ENCODE peak calls at places on chromosomes 3 and 15, in four cellular contexts. N is CD8-positive, alpha-beta memory T cell; E is upper lobe of right lung; V is astrocyte. D is an unnamed sample. For H3K4me1, the result is how much of the 10 kb centered on the place peaks cover.

GRCh38 chr15:64348455-64348854 is 7.5 kb downstream of the CSNK1G1 start:
- DNase-seq in N (no peak), V (peak), E (no peak), D (no peak)

GRCh38 chr3:123084738-123085237 is 18.0 kb downstream of the PDIA5 start:
- DNase-seq in E (no peak), N (no peak), V (no peak), D (peak)

GRCh38 chr15:91982401-91982800 is 128.9 kb downstream of the SLCO3A1 start:
- DNase-seq in V (no peak), E (no peak), N (no peak), D (no peak)

GRCh38 chr3:32681811-32682210 is 3.2 kb upstream of the CNOT10 start:
- DNase-seq in E (no peak), V (no peak), N (no peak), D (no peak)

GRCh38 chr15:89457086-89457485 is 39.3 kb downstream of the RHCG start:
- DNase-seq in E (no peak), N (no peak), V (no peak), D (no peak)

GRCh38 chr15:29734917-29735572 is 87.2 kb downstream of the TJP1 start:
- DNase-seq in N (no peak), V (peak), E (no peak), D (no peak)

GRCh38 chr15:68415501-68416157 is 16.3 kb downstream of the ITGA11 start:
- DNase-seq in V (no peak), E (no peak), N (no peak), D (no peak)

GRCh38 chr3:108091498-108092259 is 848 bp upstream of the CD47 start:
- DNase-seq in E (no peak), N (peak), V (peak), D (no peak)

GRCh38 chr15:52559583-52559982 is 9.2 kb downstream of the ARPP19 start:
- DNase-seq in E (no peak), V (peak), N (no peak), D (no peak)

GRCh38 chr15:61715082-61715481 is 345.2 kb downstream of the VPS13C start:
- DNase-seq in E (no peak), V (peak), N (no peak), D (peak)

GRCh38 chr15:90862964-90863721 is 5.2 kb upstream of the FURIN start:
- DNase-seq in E (peak), N (no peak), V (no peak), D (peak)

DNA sequence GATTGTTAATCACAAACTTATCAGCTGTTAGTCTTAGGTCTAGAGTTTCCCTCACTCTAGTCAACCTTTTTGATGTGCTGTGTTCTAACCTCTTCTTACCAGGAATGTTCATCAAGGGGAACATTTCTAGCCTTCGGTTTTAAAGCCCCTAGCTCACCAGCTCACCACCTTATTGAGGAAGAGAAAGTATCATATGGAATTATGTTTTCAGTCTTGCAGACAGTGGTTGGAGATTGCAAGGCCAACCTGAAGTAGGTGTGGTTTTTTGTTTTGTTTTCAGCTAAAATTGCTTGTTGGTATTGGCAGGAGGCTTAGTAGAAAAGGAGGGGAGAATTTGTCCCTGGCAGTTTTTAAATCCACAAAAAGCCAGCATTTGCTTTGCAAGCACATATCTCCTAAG is 48.4 kb upstream of the CCDC80 start:
- DNase-seq in N (no peak), V (no peak), E (no peak), D (no peak)
- H3K4me1 ChIP-seq in N (under half), V (under half), E (under half), D (under half)

DNA sequence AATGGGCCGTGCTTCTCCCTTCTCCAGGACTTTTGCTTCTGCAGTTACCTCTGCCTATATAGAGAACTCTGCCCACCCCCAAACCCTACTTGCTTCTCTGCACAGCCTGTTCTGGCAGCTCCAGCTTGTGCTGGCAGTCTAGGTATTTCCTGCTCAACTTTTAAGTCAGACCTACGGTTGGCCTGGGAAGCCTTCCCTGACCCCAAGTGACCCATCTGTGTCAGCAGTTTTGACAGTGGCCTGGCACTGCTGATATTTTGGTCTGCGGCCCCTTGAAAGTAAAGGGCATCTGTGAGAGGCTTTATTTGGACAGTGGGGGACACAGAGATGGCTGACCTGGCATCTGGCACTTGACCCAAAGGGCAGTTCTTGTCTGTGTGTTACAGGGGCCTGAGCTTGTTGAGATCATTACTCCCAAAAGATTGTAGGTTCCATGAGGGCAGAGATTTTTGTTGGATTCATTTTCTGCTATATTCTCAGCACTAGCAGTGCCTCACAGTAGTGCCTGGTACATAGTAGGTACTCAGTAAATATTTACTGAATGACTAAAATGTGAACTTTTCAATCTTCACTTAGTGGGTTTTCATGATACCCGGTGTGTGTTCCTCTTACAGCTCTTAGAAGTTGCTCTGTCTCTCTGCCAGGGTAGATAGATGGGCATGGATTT is 55.2 kb upstream of the TRAK1 start:
- DNase-seq in V (no peak), E (no peak), N (no peak), D (peak)
- H3K4me1 ChIP-seq in V (half or more), E (half or more), N (under half), D (under half)

GRCh38 chr15:98776607-98777281 is 128.4 kb downstream of the IGF1R start:
- DNase-seq in N (no peak), E (peak), V (peak), D (no peak)
- H3K4me1 ChIP-seq in N (under half), E (under half), V (under half), D (under half)

GRCh38 chr3:49028298-49028672 is 913 bp downstream of the IMPDH2 start:
- DNase-seq in V (no peak), N (no peak), E (no peak), D (no peak)
- H3K4me1 ChIP-seq in V (under half), N (under half), E (under half), D (under half)

D was measured in right lobe of liver.